ENCODE peak calls at places on chromosomes 13 and 19, in seven cellular contexts. D is IMR-90, E is transverse colon, V is breast epithelium, H is spleen, I is upper lobe of left lung, X is A549. P is an unnamed sample.

GRCh38 chr13:59834801-59835200 is 328.9 kb downstream of the DIAPH3 start:
- DNase-seq in D (peak; percentile 49), E (no peak), V (no peak), H (no peak), I (no peak), X (no peak), P (no peak)

GRCh38 chr19:1396768-1397679 is 4.3 kb downstream of the GAMT start:
- DNase-seq in D (no peak), E (no peak), V (no peak), H (no peak), I (no peak), X (no peak), P (no peak)

GRCh38 chr19:15332311-15332996 is at the start of gene BRD4:
- DNase-seq in D (peak; percentile 42), E (peak; percentile 79), V (peak; percentile 50), H (peak; percentile 94), I (peak; percentile 67), X (peak; percentile 48), P (peak; percentile 81)

GRCh38 chr19:35612559-35613321 is at the start of gene HAUS5:
- DNase-seq in D (peak; percentile 87), E (peak; percentile 96), V (peak; percentile 96), H (peak; percentile 97), I (peak; percentile 95), X (peak; percentile 98), P (peak; percentile 97)

GRCh38 chr19:31448221-31448657 is 99.0 kb upstream of the TSHZ3 start:
- DNase-seq in D (peak; percentile 89), E (peak; percentile 29), V (peak; percentile 43), H (no peak), I (peak; percentile 26), X (peak; percentile 32), P (peak; percentile 62)

GRCh38 chr13:80239116-80239515 is 101.8 kb downstream of the SPRY2 start:
- DNase-seq in D (no peak), E (no peak), V (no peak), H (no peak), I (peak; percentile 29), X (no peak), P (no peak)

GRCh38 chr13:113105032-113105993 is at the start of gene F7:
- DNase-seq in D (peak; percentile 45), E (peak; percentile 17), V (no peak), H (no peak), I (no peak), X (peak; percentile 69), P (no peak)

GRCh38 chr13:107210216-107211010 is 642.5 kb upstream of the ARGLU1 start:
- DNase-seq in D (peak; percentile 20), E (no peak), V (no peak), H (no peak), I (no peak), X (no peak), P (no peak)

GRCh38 chr13:21014139-21014665 is 47.2 kb downstream of the LATS2 start:
- DNase-seq in D (no peak), E (no peak), V (no peak), H (no peak), I (no peak), X (no peak), P (no peak)

GRCh38 chr19:19661675-19662251 is 1.7 kb downstream of the ATP13A1 start:
- DNase-seq in D (no peak), E (peak; percentile 45), V (no peak), H (peak; percentile 79), I (no peak), X (no peak), P (no peak)

GRCh38 chr19:42229855-42230331 is 9.8 kb downstream of the ZNF526 start:
- DNase-seq in D (peak; percentile 12), E (no peak), V (no peak), H (no peak), I (no peak), X (peak; percentile 65), P (no peak)

GRCh38 chr13:114064516-114065140 is 67.8 kb downstream of the RASA3 start:
- DNase-seq in D (peak; percentile 40), E (peak; percentile 40), V (no peak), H (peak; percentile 79), I (no peak), X (peak; percentile 45), P (no peak)

GRCh38 chr13:108572782-108573211 is 56.6 kb upstream of the MYO16 start:
- DNase-seq in D (no peak), E (no peak), V (no peak), H (no peak), I (no peak), X (no peak), P (no peak)

GRCh38 chr13:70098669-70099068 is 9.0 kb upstream of the ATXN8OS start:
- DNase-seq in D (no peak), E (no peak), V (no peak), H (no peak), I (no peak), X (no peak), P (no peak)

GRCh38 chr13:45512148-45512498 is 47.4 kb downstream of the COG3 start:
- DNase-seq in D (peak; percentile 50), E (no peak), V (no peak), H (no peak), I (no peak), X (no peak), P (no peak)

GRCh38 chr13:34358811-34359513 is 541.0 kb downstream of the RFC3 start:
- DNase-seq in D (peak; percentile 72), E (no peak), V (no peak), H (no peak), I (no peak), X (peak; percentile 47), P (peak; percentile 20)

GRCh38 chr13:19178901-19179593 is 2.6 kb downstream of the TUBA3C start:
- DNase-seq in D (no peak), E (no peak), V (no peak), H (no peak), I (no peak), X (no peak), P (peak; percentile 58)

GRCh38 chr19:41995959-41996797 is 2.1 kb upstream of the ATP1A3 start:
- DNase-seq in D (no peak), E (no peak), V (no peak), H (no peak), I (no peak), X (peak; percentile 63), P (peak; percentile 28)

GRCh38 chr13:39451860-39452301 is 151.1 kb downstream of the LHFPL6 start:
- DNase-seq in D (peak; percentile 30), E (peak; percentile 11), V (no peak), H (no peak), I (peak; percentile 33), X (no peak), P (no peak)

GRCh38 chr19:9877775-9878510 is 42.8 kb downstream of the PIN1 start:
- DNase-seq in D (peak; percentile 70), E (no peak), V (no peak), H (no peak), I (no peak), X (no peak), P (no peak)

GRCh38 chr19:50039968-50040367 is 14.2 kb downstream of the ZNF473 start:
- DNase-seq in D (peak; percentile 21), E (no peak), V (no peak), H (no peak), I (no peak), X (no peak), P (no peak)

GRCh38 chr13:110108348-110109139 is 198.4 kb downstream of the COL4A1 start:
- DNase-seq in D (peak; percentile 88), E (peak; percentile 59), V (peak; percentile 74), H (no peak), I (peak; percentile 74), X (peak; percentile 84), P (peak; percentile 88)

DNA sequence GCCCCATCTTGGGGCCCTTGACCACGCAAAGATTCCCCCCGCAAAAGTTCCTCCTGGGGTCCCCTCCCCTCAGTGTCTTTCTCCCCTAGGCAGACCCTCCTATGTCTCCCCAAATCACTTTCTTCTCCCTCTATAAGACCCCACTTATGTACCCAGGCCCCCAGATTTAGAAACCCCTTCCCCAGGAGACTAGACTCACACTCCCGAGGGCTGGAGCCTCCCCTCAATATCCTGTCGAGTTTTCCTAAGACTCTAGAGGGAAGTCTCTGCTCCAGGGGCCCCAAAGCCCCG is 1.4 kb downstream of the SLC1A5 start:
- DNase-seq in D (no peak), E (no peak), V (no peak), H (no peak), I (no peak), X (no peak), P (no peak)
- H3K4me1 ChIP-seq in D (peaks cover 12% of the 10 kb centered on the region), E (peaks cover 2% of the 10 kb centered on the region), V (peaks cover 15% of the 10 kb centered on the region), H (peaks cover 78% of the 10 kb centered on the region), I (peaks cover 50% of the 10 kb centered on the region), X (peaks cover 40% of the 10 kb centered on the region), P (peaks cover 31% of the 10 kb centered on the region)

DNA sequence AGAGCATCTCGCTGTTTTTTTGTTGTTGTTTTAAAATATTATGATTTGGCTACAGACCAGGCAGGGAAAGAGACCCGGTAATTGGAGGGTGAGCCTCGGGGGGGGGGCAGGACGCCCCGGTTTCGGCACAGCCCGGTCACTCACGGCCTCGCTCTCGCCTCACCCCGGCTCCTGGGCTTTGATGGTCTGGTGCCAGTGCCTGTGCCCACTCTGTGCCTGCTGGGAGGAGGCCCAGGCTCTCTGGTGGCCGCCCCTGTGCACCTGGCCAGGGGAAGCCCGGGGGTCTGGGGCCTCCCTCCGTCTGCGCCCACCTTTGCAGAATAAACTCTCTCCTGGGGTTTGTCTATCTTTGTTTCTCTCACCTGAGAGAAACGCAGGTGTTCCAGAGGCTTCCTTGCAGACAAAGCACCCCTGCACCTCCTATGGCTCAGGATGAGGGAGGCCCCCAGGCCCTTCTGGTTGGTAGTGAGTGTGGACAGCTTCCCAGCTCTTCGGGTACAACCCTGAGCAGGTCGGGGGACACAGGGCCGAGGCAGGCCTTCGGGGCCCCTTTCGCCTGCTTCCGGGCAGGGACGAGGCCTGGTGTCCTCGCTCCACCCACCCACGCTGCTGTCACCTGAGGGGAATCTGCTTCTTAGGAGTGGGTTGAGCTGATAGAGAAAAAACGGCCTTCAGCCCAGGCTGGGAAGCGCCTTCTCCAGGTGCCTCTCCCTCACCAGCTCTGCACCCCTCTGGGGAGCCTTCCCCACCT is 183.3 kb downstream of the KDM4B start:
- DNase-seq in D (no peak), E (no peak), V (no peak), H (peak; percentile 67), I (no peak), X (no peak), P (no peak)
- TF ChIP-seq CTCF in D (no peak), E (no peak), V (no peak), H (no peak), I (no peak), X (no peak), P (no peak)

DNA sequence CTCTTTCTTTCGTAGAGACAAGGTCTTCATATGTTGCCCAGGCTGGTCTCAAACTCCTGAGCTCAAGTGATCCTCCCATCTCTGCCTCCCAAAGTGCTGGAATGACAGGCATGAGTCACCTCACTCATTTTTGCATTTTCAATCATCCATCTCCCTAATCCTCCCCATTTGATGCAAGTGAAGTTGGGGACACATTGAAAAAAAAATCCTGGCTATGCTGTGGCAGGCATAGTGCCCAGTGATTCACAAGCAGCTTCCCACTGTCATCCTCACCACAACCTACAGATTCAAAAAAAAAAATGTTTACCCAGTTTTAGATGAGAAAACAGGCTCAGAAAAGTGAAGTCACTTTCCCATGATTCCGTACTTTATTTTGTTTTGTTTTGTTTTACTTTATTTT is 44.7 kb upstream of the USP29 start:
- DNase-seq in D (no peak), E (no peak), V (no peak), H (no peak), I (no peak), X (no peak), P (no peak)
- TF ChIP-seq POLR2A in D (no peak), E (no peak), V (no peak), H (no peak), I (no peak), X (no peak), P (no peak)

DNA sequence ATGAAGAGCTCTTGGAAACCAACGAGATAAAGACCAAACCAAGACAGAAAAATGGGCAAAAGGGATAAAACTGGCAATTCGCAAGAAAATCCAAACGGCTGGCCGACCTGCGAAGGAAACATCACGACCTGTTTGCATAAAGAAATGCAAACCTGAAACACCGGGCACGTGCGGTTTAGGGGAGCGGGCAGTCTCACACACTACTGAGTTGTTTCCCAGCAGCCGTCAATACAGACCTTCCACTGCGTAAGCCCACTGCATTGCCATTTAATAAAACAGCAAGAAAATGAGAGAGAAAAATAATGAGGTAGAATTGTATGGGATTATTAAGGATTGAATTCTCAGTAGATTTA is 644 bp upstream of the PEG3 start:
- DNase-seq in D (no peak), E (no peak), V (no peak), H (no peak), I (no peak), X (no peak), P (no peak)
- H3K4me1 ChIP-seq in D (no peaks in the 10 kb centered on the region), E (no peaks in the 10 kb centered on the region), V (no peaks in the 10 kb centered on the region), H (no peaks in the 10 kb centered on the region), I (peaks cover 4% of the 10 kb centered on the region), X (no peaks in the 10 kb centered on the region), P (peaks cover 9% of the 10 kb centered on the region)